ENCODE peak calls at places on chromosome X, in six cellular contexts. B, C, Z, T, L and R are unnamed samples.

GRCh38 chrX:132491191-132491590 is 2.4 kb upstream of the MBNL3 start:
- DNase-seq in Z (peak; percentile 89), B (peak; percentile 19), L (no peak), C (peak; percentile 65), T (peak; percentile 79), R (peak; percentile 2)

GRCh38 chrX:13223868-13224555 is 95.8 kb downstream of the ATXN3L start:
- DNase-seq in C (peak; percentile 96), Z (peak; percentile 89), B (peak; percentile 40), L (no peak), T (peak; percentile 94), R (peak; percentile 43)

GRCh38 chrX:15319075-15319474 is 3.6 kb upstream of the ASB11 start:
- DNase-seq in L (no peak), Z (no peak), B (no peak), T (no peak), C (no peak), R (no peak)

GRCh38 chrX:30488092-30488491 is 89.5 kb downstream of the TASL start:
- DNase-seq in Z (no peak), L (no peak), B (peak; percentile 15), T (peak; percentile 43), C (no peak), R (no peak)

GRCh38 chrX:56788229-56788628 is 59.2 kb downstream of the NBDY start:
- DNase-seq in L (no peak), B (no peak), C (no peak), T (no peak), Z (no peak), R (peak; percentile 48)

GRCh38 chrX:50054147-50054546 is 131.8 kb downstream of the CLCN5 start:
- DNase-seq in L (no peak), Z (no peak), C (no peak), B (no peak), T (no peak), R (peak; percentile 73)

GRCh38 chrX:56248492-56248891 is 16.3 kb downstream of the KLF8 start:
- DNase-seq in Z (no peak), T (peak; percentile 60), L (peak; percentile 34), B (peak; percentile 65), C (no peak), R (peak; percentile 74)

GRCh38 chrX:118652717-118653116 is 74.7 kb upstream of the IL13RA1 start:
- DNase-seq in B (no peak), T (peak; percentile 74), L (no peak), Z (peak; percentile 74), C (no peak), R (peak; percentile 26)

GRCh38 chrX:31279359-31279758 is 207.5 kb upstream of the FTHL17 start:
- DNase-seq in B (peak; percentile 5), T (peak; percentile 3), Z (no peak), C (peak; percentile 42), L (peak; percentile 30), R (peak; percentile 26)

GRCh38 chrX:70434352-70434866 is 10.2 kb upstream of the DLG3 start:
- DNase-seq in L (peak; percentile 93), Z (peak; percentile 79), T (peak; percentile 89), C (peak; percentile 76), B (peak; percentile 89), R (peak; percentile 66)

GRCh38 chrX:65673857-65674350 is 6.5 kb downstream of the MSN start:
- DNase-seq in C (no peak), L (no peak), Z (no peak), T (no peak), B (no peak), R (no peak)

GRCh38 chrX:63186137-63186536 is 165.0 kb downstream of the SPIN4 start:
- DNase-seq in L (no peak), B (no peak), T (peak; percentile 64), C (no peak), Z (peak; percentile 33), R (peak; percentile 0)

GRCh38 chrX:133302775-133303445 is 84.8 kb upstream of the TFDP3 start:
- DNase-seq in Z (no peak), B (no peak), L (no peak), C (no peak), T (peak; percentile 62), R (peak; percentile 79)

GRCh38 chrX:44456685-44457084 is 86.0 kb downstream of the FUNDC1 start:
- DNase-seq in B (no peak), Z (no peak), C (peak; percentile 85), T (no peak), L (no peak), R (no peak)

GRCh38 chrX:28324306-28324705 is 262.9 kb upstream of the IL1RAPL1 start:
- DNase-seq in B (no peak), L (no peak), Z (no peak), C (no peak), T (peak; percentile 40), R (no peak)

GRCh38 chrX:69128573-69128972 is 36.7 kb downstream of the PJA1 start:
- DNase-seq in B (no peak), C (no peak), T (no peak), L (peak; percentile 49), Z (no peak), R (peak; percentile 49)

GRCh38 chrX:11953615-11954014 is 184.7 kb upstream of the FRMPD4 start:
- DNase-seq in C (peak; percentile 85), L (no peak), B (peak; percentile 13), Z (peak; percentile 62), T (peak; percentile 90), R (no peak)

GRCh38 chrX:980572-981235 is 231.7 kb downstream of the CRLF2 start:
- DNase-seq in T (no peak), B (no peak), C (no peak), Z (no peak), L (no peak), R (no peak)
- H3K9me3 ChIP-seq in T (no peaks in the 10 kb centered on the region), B (no peaks in the 10 kb centered on the region), C (peaks cover 20% of the 10 kb centered on the region), Z (no peaks in the 10 kb centered on the region), L (peaks cover 9% of the 10 kb centered on the region), R (peaks cover 6% of the 10 kb centered on the region)

GRCh38 chrX:41913476-41913875 is 9.9 kb downstream of the CASK start:
- DNase-seq in L (no peak), B (no peak), Z (no peak), C (no peak), T (no peak), R (no peak)
- H3K79me2 ChIP-seq in L (peaks cover 29% of the 10 kb centered on the region), B (peaks cover 98% of the 10 kb centered on the region), Z (peaks cover 41% of the 10 kb centered on the region), C (peaks cover 77% of the 10 kb centered on the region), T (peaks cover 60% of the 10 kb centered on the region), R (no peaks in the 10 kb centered on the region)

GRCh38 chrX:144566592-144566991 is 680.7 kb upstream of the SPANXN1 start:
- DNase-seq in C (no peak), T (no peak), L (peak; percentile 36), B (no peak), Z (no peak), R (no peak)
- H3K9me3 ChIP-seq in C (peaks cover 6% of the 10 kb centered on the region), T (no peaks in the 10 kb centered on the region), L (peaks cover 30% of the 10 kb centered on the region), B (no peaks in the 10 kb centered on the region), Z (no peaks in the 10 kb centered on the region), R (no peaks in the 10 kb centered on the region)

GRCh38 chrX:10021461-10022272 is 54.5 kb downstream of the CLDN34 start:
- DNase-seq in B (no peak), C (no peak), T (peak; percentile 36), Z (no peak), L (no peak), R (peak; percentile 70)
- H3K79me2 ChIP-seq in B (peaks cover 63% of the 10 kb centered on the region), C (peaks cover 75% of the 10 kb centered on the region), T (peaks cover 87% of the 10 kb centered on the region), Z (peaks cover 70% of the 10 kb centered on the region), L (peaks cover 2% of the 10 kb centered on the region), R (peaks cover 11% of the 10 kb centered on the region)

DNA sequence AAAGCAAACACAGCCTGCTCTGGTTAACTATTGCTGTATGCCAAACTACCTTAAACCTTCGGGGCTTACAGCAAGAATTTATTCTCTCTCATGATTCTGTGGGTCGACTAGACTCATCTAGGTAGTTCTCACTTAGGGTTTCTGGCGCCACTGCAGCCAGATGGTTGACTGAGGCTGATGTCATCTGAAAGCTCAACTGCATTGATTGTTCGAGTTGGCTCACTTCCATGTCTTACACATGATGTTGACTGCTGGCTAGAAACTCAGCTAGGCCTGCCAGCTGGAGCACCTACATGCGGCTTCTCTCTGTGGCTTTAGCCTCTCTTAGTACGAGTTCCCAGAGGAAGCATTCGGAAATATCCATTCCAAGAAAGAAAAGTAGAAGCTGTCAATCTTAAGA is 103.2 kb downstream of the SRPX start:
- DNase-seq in L (no peak), C (peak; percentile 19), T (no peak), B (no peak), Z (no peak), R (no peak)
- H3K9me3 ChIP-seq in L (no peaks in the 10 kb centered on the region), C (no peaks in the 10 kb centered on the region), T (no peaks in the 10 kb centered on the region), B (no peaks in the 10 kb centered on the region), Z (no peaks in the 10 kb centered on the region), R (no peaks in the 10 kb centered on the region)

GRCh38 chrX:153336988-153337387 is 3.0 kb downstream of the ZNF275 start:
- DNase-seq in T (no peak), B (no peak), C (no peak), L (no peak), Z (no peak), R (no peak)

GRCh38 chrX:153338836-153339235 is 4.9 kb downstream of the ZNF275 start:
- DNase-seq in C (no peak), B (no peak), L (no peak), Z (no peak), T (no peak), R (no peak)

GRCh38 chrX:153342762-153343558 is 9.0 kb downstream of the ZNF275 start:
- DNase-seq in Z (no peak), L (no peak), T (no peak), C (no peak), B (no peak), R (no peak)

GRCh38 chrX:153340111-153340510 is 6.2 kb downstream of the ZNF275 start:
- DNase-seq in C (no peak), T (no peak), Z (no peak), L (no peak), B (no peak), R (no peak)

GRCh38 chrX:153339662-153340061 is 5.7 kb downstream of the ZNF275 start:
- DNase-seq in T (no peak), C (no peak), L (no peak), Z (no peak), B (no peak), R (no peak)
- H3K79me2 ChIP-seq in T (peaks cover 6% of the 10 kb centered on the region), C (peaks cover 17% of the 10 kb centered on the region), L (no peaks in the 10 kb centered on the region), Z (no peaks in the 10 kb centered on the region), B (peaks cover 26% of the 10 kb centered on the region), R (no peaks in the 10 kb centered on the region)

GRCh38 chrX:41209853-41210252 is 124.1 kb upstream of the DDX3X start:
- DNase-seq in Z (no peak), T (no peak), L (no peak), B (no peak), C (no peak), R (no peak)
- H3K9me3 ChIP-seq in Z (no peaks in the 10 kb centered on the region), T (no peaks in the 10 kb centered on the region), L (no peaks in the 10 kb centered on the region), B (peaks cover 9% of the 10 kb centered on the region), C (peaks cover 23% of the 10 kb centered on the region), R (no peaks in the 10 kb centered on the region)

GRCh38 chrX:17395154-17395553 is 20.2 kb downstream of the NHS start:
- DNase-seq in L (no peak), B (no peak), T (no peak), Z (no peak), C (no peak), R (no peak)

GRCh38 chrX:17390325-17390992 is 15.5 kb downstream of the NHS start:
- DNase-seq in T (no peak), C (no peak), Z (no peak), B (no peak), L (no peak), R (no peak)
- H3K79me2 ChIP-seq in T (peaks cover 70% of the 10 kb centered on the region), C (peaks cover 84% of the 10 kb centered on the region), Z (peaks cover 54% of the 10 kb centered on the region), B (no peaks in the 10 kb centered on the region), L (no peaks in the 10 kb centered on the region), R (no peaks in the 10 kb centered on the region)